ENCODE peak calls at places on chromosomes 2 and 18, in five cellular contexts. One of them, this sample, is unnamed.

GRCh38 chr2:40451926-40452605 is at the start of gene SLC8A1:
- DNase-seq in cardiac muscle cell: peak; percentile 48
- DNase-seq in HFFc6: no peak
- DNase-seq in osteocyte: no peak
- DNase-seq in endothelial cell: peak; percentile 55
- DNase-seq in this sample: no peak

GRCh38 chr2:239405071-239405470 is 4.3 kb upstream of the HDAC4 start:
- DNase-seq in cardiac muscle cell: no peak
- DNase-seq in HFFc6: no peak
- DNase-seq in osteocyte: peak; percentile 36
- DNase-seq in endothelial cell: no peak
- DNase-seq in this sample: no peak

GRCh38 chr2:109368798-109369197 is 239.8 kb downstream of the SH3RF3 start:
- DNase-seq in cardiac muscle cell: no peak
- DNase-seq in HFFc6: no peak
- DNase-seq in osteocyte: peak; percentile 32
- DNase-seq in endothelial cell: no peak
- DNase-seq in this sample: no peak

GRCh38 chr2:128742467-128742866 is 423.8 kb upstream of the HS6ST1 start:
- DNase-seq in cardiac muscle cell: no peak
- DNase-seq in HFFc6: no peak
- DNase-seq in osteocyte: no peak
- DNase-seq in endothelial cell: no peak
- DNase-seq in this sample: no peak

GRCh38 chr2:157725856-157726255 is 97.2 kb upstream of the ACVR1C start:
- DNase-seq in cardiac muscle cell: no peak
- DNase-seq in HFFc6: no peak
- DNase-seq in osteocyte: no peak
- DNase-seq in endothelial cell: no peak
- DNase-seq in this sample: no peak

GRCh38 chr2:160464996-160465395 is 28.6 kb downstream of the RBMS1 start:
- DNase-seq in cardiac muscle cell: no peak
- DNase-seq in HFFc6: no peak
- DNase-seq in osteocyte: no peak
- DNase-seq in endothelial cell: no peak
- DNase-seq in this sample: no peak

GRCh38 chr18:45662468-45662867 is 47.2 kb downstream of the SLC14A2 start:
- DNase-seq in cardiac muscle cell: peak; percentile 22
- DNase-seq in HFFc6: peak; percentile 36
- DNase-seq in osteocyte: no peak
- DNase-seq in endothelial cell: no peak
- DNase-seq in this sample: no peak

GRCh38 chr2:152330235-152330866 is 4.6 kb upstream of the FMNL2 start:
- DNase-seq in cardiac muscle cell: no peak
- DNase-seq in HFFc6: no peak
- DNase-seq in osteocyte: no peak
- DNase-seq in endothelial cell: no peak
- DNase-seq in this sample: no peak

GRCh38 chr2:178266445-178266844 is 72.1 kb downstream of the OSBPL6 start:
- DNase-seq in cardiac muscle cell: no peak
- DNase-seq in HFFc6: no peak
- DNase-seq in osteocyte: no peak
- DNase-seq in endothelial cell: no peak
- DNase-seq in this sample: no peak

GRCh38 chr2:158879229-158879903 is 84.2 kb downstream of the DAPL1 start:
- DNase-seq in cardiac muscle cell: no peak
- DNase-seq in HFFc6: no peak
- DNase-seq in osteocyte: no peak
- DNase-seq in endothelial cell: no peak
- DNase-seq in this sample: no peak

GRCh38 chr18:47036298-47036874 is 965 bp upstream of the ELOA2 start:
- DNase-seq in cardiac muscle cell: peak; percentile 27
- DNase-seq in HFFc6: peak; percentile 38
- DNase-seq in osteocyte: no peak
- DNase-seq in endothelial cell: peak; percentile 59
- DNase-seq in this sample: no peak

GRCh38 chr2:69725706-69726360 is 16.1 kb upstream of the ANXA4 start:
- DNase-seq in cardiac muscle cell: no peak
- DNase-seq in HFFc6: no peak
- DNase-seq in osteocyte: peak; percentile 44
- DNase-seq in endothelial cell: no peak
- DNase-seq in this sample: no peak

GRCh38 chr18:50051288-50051687 is 143.7 kb downstream of the MYO5B start:
- DNase-seq in cardiac muscle cell: peak; percentile 27
- DNase-seq in HFFc6: no peak
- DNase-seq in osteocyte: no peak
- DNase-seq in endothelial cell: no peak
- DNase-seq in this sample: no peak

GRCh38 chr2:189287982-189288494 is 108.5 kb upstream of the COL5A2 start:
- DNase-seq in cardiac muscle cell: peak; percentile 89
- DNase-seq in HFFc6: peak; percentile 82
- DNase-seq in osteocyte: no peak
- DNase-seq in endothelial cell: no peak
- DNase-seq in this sample: no peak

GRCh38 chr2:2739231-2739795 is 408.2 kb upstream of the MYT1L start:
- DNase-seq in cardiac muscle cell: no peak
- DNase-seq in HFFc6: no peak
- DNase-seq in osteocyte: no peak
- DNase-seq in endothelial cell: no peak
- DNase-seq in this sample: no peak

GRCh38 chr2:221836091-221836490 is 264.0 kb upstream of the EPHA4 start:
- DNase-seq in cardiac muscle cell: no peak
- DNase-seq in HFFc6: no peak
- DNase-seq in osteocyte: no peak
- DNase-seq in endothelial cell: no peak
- DNase-seq in this sample: no peak

GRCh38 chr2:238898534-238899281 is 50.8 kb downstream of the TWIST2 start:
- DNase-seq in cardiac muscle cell: no peak
- DNase-seq in HFFc6: no peak
- DNase-seq in osteocyte: no peak
- DNase-seq in endothelial cell: no peak
- DNase-seq in this sample: no peak

DNA sequence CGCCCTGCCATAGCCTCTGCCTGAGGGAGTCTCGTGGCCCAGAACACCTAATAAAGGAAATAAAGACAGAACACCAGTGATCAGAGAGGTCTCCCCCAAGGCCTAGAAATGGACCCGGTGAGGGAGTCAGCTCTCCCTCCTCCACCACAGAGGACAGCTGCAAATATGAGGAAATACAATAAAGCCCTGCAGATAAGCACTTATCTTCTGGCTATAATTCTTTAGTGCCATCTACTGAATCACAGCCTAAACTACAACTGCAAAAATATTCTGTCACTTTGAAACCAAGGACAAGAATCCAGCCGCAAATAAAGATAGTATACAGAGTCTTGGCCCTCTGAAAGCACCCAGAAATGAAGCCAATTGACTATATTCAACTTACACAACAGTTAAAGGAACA is 42.4 kb upstream of the TACR1 start:
- DNase-seq in cardiac muscle cell: peak; percentile 28
- DNase-seq in HFFc6: peak; percentile 31
- DNase-seq in osteocyte: no peak
- DNase-seq in endothelial cell: no peak
- DNase-seq in this sample: no peak
- TF ChIP-seq CTCF in cardiac muscle cell: peak; percentile 25
- TF ChIP-seq CTCF in HFFc6: peak; percentile 60
- TF ChIP-seq CTCF in osteocyte: no peak
- TF ChIP-seq CTCF in endothelial cell: no peak
- TF ChIP-seq CTCF in this sample: peak; percentile 48

GRCh38 chr2:206255003-206255402 is 19.5 kb upstream of the ZDBF2 start:
- DNase-seq in cardiac muscle cell: no peak
- DNase-seq in HFFc6: no peak
- DNase-seq in osteocyte: no peak
- DNase-seq in endothelial cell: no peak
- DNase-seq in this sample: no peak

GRCh38 chr2:206245178-206245778 is 29.2 kb upstream of the ZDBF2 start:
- DNase-seq in cardiac muscle cell: no peak
- DNase-seq in HFFc6: no peak
- DNase-seq in osteocyte: no peak
- DNase-seq in endothelial cell: no peak
- DNase-seq in this sample: no peak

GRCh38 chr2:206253125-206253787 is 21.2 kb upstream of the ZDBF2 start:
- DNase-seq in cardiac muscle cell: no peak
- DNase-seq in HFFc6: no peak
- DNase-seq in osteocyte: no peak
- DNase-seq in endothelial cell: no peak
- DNase-seq in this sample: no peak

DNA sequence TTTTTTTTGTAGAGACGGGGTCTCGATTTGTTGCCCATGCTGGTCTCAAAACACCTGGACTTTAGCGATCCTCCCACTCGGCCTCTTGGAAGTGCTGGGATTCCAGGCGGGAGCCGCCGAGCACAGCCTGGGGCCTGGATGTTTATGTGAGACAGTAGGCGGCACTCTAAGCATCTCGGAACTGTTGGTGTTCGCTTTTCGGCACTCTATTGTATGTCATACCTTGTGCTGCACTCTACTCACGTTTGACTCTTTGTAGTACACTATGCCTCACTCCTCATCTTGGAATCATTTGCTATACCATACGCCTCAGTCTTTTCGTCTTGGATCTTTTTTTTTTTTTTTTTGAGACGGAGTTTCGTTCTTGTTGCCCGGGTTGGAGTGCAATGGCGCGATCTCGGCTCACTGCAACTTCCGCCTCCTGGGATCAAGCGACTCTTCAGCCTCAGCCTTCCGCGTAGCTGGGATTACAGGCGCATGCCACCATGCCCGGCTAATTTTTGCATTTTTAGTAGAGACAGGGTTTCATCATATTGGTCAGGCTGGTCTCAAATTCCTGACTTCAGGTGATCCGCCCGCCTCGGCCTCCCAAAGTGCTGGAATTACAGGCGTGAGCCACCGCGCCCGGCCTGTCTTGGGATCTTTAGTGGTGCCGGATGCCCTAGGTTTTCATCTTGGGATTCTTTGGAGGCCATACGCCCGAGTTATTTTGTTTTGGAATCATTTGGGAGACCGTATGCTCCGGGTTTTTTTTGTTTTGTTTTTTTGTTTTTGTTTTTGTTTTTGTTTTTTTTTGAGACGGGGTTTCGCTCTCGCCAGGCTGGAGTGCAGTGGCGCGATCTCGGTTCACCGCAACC is 24.2 kb upstream of the ZDBF2 start:
- DNase-seq in cardiac muscle cell: peak; percentile 21
- DNase-seq in HFFc6: peak; percentile 8
- DNase-seq in osteocyte: no peak
- DNase-seq in endothelial cell: no peak
- DNase-seq in this sample: no peak
- TF ChIP-seq CTCF in cardiac muscle cell: no peak
- TF ChIP-seq CTCF in HFFc6: peak; percentile 28
- TF ChIP-seq CTCF in osteocyte: no peak
- TF ChIP-seq CTCF in endothelial cell: no peak
- TF ChIP-seq CTCF in this sample: no peak

GRCh38 chr2:192196451-192197194 is 1.9 kb upstream of the TMEFF2 start:
- DNase-seq in cardiac muscle cell: peak; percentile 11
- DNase-seq in HFFc6: no peak
- DNase-seq in osteocyte: no peak
- DNase-seq in endothelial cell: no peak
- DNase-seq in this sample: no peak

GRCh38 chr2:192194065-192194865 is 468 bp downstream of the TMEFF2 start:
- DNase-seq in cardiac muscle cell: peak; percentile 14
- DNase-seq in HFFc6: no peak
- DNase-seq in osteocyte: peak; percentile 87
- DNase-seq in endothelial cell: peak; percentile 36
- DNase-seq in this sample: no peak

GRCh38 chr2:192197387-192197786 is 2.7 kb upstream of the TMEFF2 start:
- DNase-seq in cardiac muscle cell: peak; percentile 26
- DNase-seq in HFFc6: no peak
- DNase-seq in osteocyte: no peak
- DNase-seq in endothelial cell: no peak
- DNase-seq in this sample: no peak

GRCh38 chr2:192194866-192195547 is at the start of gene TMEFF2:
- DNase-seq in cardiac muscle cell: peak; percentile 64
- DNase-seq in HFFc6: peak; percentile 53
- DNase-seq in osteocyte: peak; percentile 98
- DNase-seq in endothelial cell: peak; percentile 79
- DNase-seq in this sample: peak; percentile 79

DNA sequence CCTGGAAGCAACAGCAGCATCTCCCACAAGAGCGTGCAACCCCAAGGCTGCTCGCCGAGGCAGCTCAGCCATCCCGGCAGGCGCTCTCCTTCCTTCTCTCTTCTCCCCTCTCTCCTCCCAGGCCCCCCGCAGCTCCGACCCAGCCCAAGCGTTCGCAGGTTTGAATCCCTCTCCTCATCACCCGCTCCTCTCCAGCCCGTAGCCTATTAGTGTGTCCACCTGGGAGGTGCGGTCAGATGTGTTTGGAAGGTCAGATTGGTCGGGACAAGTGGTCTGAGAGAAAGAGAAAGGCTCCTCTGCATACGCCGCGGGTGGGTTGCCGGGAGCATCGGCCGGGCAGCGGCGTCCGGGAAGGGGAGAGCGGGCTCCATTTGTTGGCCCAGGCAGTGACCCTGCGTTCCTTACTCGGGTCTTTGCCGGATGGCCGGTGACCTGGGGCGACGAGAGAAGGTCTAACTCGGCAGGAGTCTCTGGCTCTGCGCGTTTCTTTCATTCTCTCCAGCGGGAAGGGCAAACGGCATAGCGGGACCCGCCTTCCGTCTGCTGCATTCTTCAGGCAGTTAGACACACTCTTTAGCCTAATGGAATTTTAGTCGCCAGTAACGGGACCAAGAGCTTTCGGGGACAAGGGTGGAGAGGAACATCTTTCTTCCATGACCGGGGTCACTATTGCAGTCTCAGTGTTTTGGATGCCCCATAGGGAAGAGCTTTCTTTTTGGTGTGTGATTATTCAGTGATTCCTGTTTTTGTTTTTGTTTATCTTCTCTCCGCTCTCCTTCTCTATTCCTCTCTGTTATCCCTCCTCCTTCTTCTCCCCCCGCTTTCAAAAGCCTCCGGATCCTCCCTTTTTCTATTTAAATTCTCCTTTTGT is 1.1 kb upstream of the TMEFF2 start:
- DNase-seq in cardiac muscle cell: peak; percentile 42
- DNase-seq in HFFc6: no peak
- DNase-seq in osteocyte: peak; percentile 83
- DNase-seq in endothelial cell: peak; percentile 25
- DNase-seq in this sample: no peak
- TF ChIP-seq CTCF in cardiac muscle cell: no peak
- TF ChIP-seq CTCF in HFFc6: no peak
- TF ChIP-seq CTCF in osteocyte: no peak
- TF ChIP-seq CTCF in endothelial cell: no peak
- TF ChIP-seq CTCF in this sample: no peak

DNA sequence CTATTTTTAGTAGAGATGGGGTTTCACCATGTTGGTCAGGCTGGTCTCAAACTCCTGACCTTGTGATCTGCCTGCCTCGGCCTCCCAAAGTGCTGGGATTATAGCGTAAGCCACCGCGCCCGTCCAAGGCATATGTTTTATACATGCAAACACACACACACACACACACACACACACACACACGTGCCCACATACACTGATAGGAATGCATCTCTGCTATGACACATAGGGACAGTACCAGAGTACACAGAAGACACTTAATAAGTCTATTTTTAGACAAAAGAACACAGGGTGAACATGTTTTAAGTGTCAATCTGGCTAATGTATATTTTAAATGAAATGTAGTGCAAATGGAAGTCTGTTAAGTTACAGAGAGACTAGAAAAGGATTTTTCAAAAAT is 10.7 kb upstream of the RNF103 start:
- DNase-seq in cardiac muscle cell: no peak
- DNase-seq in HFFc6: no peak
- DNase-seq in osteocyte: no peak
- DNase-seq in endothelial cell: no peak
- DNase-seq in this sample: no peak
- TF ChIP-seq CTCF in cardiac muscle cell: no peak
- TF ChIP-seq CTCF in HFFc6: no peak
- TF ChIP-seq CTCF in osteocyte: no peak
- TF ChIP-seq CTCF in endothelial cell: no peak
- TF ChIP-seq CTCF in this sample: no peak